ENCODE peak calls at places on chromosome 7, in seven cellular contexts. O, T, S, L, G, F and B are unnamed samples.

GRCh38 chr7:1562126-1562525 is 6.1 kb upstream of the TMEM184A start:
- DNase-seq in O (no peak), T (no peak), S (peak; percentile 32), L (no peak), G (no peak), F (no peak), B (no peak)

GRCh38 chr7:155457544-155458316 is at the start of gene EN2:
- DNase-seq in O (no peak), T (no peak), S (peak; percentile 30), L (no peak), G (no peak), F (no peak), B (no peak)

GRCh38 chr7:77281780-77282478 is 82.3 kb upstream of the FGL2 start:
- DNase-seq in O (no peak), T (no peak), S (no peak), L (no peak), G (no peak), F (no peak), B (peak; percentile 71)

GRCh38 chr7:140586517-140586916 is 54.1 kb downstream of the DENND2A start:
- DNase-seq in O (no peak), T (no peak), S (no peak), L (no peak), G (no peak), F (no peak), B (no peak)

GRCh38 chr7:74356589-74357315 is 67.5 kb downstream of the CLIP2 start:
- DNase-seq in O (no peak), T (no peak), S (no peak), L (no peak), G (peak; percentile 14), F (no peak), B (no peak)

GRCh38 chr7:90311185-90311584 is 9.9 kb downstream of the FAM237B start:
- DNase-seq in O (no peak), T (no peak), S (no peak), L (no peak), G (no peak), F (no peak), B (no peak)

GRCh38 chr7:157612664-157613561 is 276.1 kb downstream of the DNAJB6 start:
- DNase-seq in O (peak; percentile 68), T (peak; percentile 4), S (no peak), L (peak; percentile 15), G (no peak), F (no peak), B (no peak)

GRCh38 chr7:114663502-114663901 is 248.9 kb downstream of the FOXP2 start:
- DNase-seq in O (no peak), T (peak; percentile 59), S (peak; percentile 54), L (peak; percentile 64), G (peak; percentile 3), F (no peak), B (peak; percentile 69)

GRCh38 chr7:142357953-142358520 is 100.2 kb upstream of the PRSS58 start:
- DNase-seq in O (no peak), T (peak; percentile 72), S (peak; percentile 69), L (peak; percentile 38), G (peak; percentile 65), F (no peak), B (peak; percentile 84)

GRCh38 chr7:77822269-77822668 is 23.7 kb downstream of the PHTF2 start:
- DNase-seq in O (no peak), T (no peak), S (no peak), L (no peak), G (no peak), F (no peak), B (no peak)

GRCh38 chr7:156111-157007 is 36.0 kb upstream of the FAM20C start:
- DNase-seq in O (peak; percentile 36), T (no peak), S (no peak), L (no peak), G (no peak), F (no peak), B (no peak)

GRCh38 chr7:93921190-93921585 is 347 bp upstream of the GNG11 start:
- DNase-seq in O (no peak), T (no peak), S (no peak), L (no peak), G (no peak), F (no peak), B (no peak)

GRCh38 chr7:102125127-102125561 is 161.5 kb upstream of the SH2B2 start:
- DNase-seq in O (peak; percentile 60), T (peak; percentile 81), S (peak; percentile 49), L (peak; percentile 87), G (no peak), F (peak; percentile 92), B (peak; percentile 68)

GRCh38 chr7:142753366-142753765 is 4.1 kb downstream of the PRSS1 start:
- DNase-seq in O (no peak), T (no peak), S (no peak), L (no peak), G (no peak), F (no peak), B (no peak)

GRCh38 chr7:30427296-30428080 is 51.1 kb downstream of the NOD1 start:
- DNase-seq in O (no peak), T (no peak), S (no peak), L (no peak), G (no peak), F (no peak), B (no peak)

GRCh38 chr7:56106108-56107073 is at the start of gene CHCHD2:
- DNase-seq in O (peak; percentile 98), T (peak; percentile 99), S (peak; percentile 97), L (peak; percentile 98), G (peak; percentile 98), F (peak; percentile 98), B (peak; percentile 99)
- TF ChIP-seq CTCF in O (no peak), T (no peak), S (no peak), L (no peak), G (no peak), F (no peak), B (no peak)

DNA sequence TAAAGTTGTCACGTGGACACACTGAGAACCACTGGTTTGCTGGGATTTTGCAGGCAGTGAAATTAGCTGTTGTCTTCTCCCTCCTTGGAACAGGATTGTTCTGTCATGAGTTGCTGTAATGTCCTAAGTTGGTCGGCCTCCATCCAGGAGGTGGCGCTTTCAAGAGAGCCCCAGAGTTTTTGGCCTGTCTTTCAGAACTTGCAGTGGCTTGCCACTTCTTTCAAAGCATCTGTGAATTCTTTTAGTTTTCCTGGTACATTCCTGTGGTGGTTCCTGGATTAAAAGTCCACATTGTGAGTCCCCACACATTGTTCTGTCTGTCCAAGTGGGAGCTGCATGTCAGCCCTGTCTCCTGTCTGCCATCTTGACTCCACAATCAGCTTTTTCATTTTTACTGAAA is 133.8 kb downstream of the PON1 start:
- DNase-seq in O (no peak), T (no peak), S (no peak), L (no peak), G (peak; percentile 3), F (no peak), B (peak; percentile 15)
- TF ChIP-seq CTCF in O (no peak), T (peak; percentile 12), S (peak; percentile 9), L (peak; percentile 25), G (no peak), F (no peak), B (no peak)

GRCh38 chr7:43584200-43584586 is 1.3 kb downstream of the STK17A start:
- DNase-seq in O (no peak), T (peak; percentile 62), S (peak; percentile 9), L (peak; percentile 49), G (peak; percentile 66), F (no peak), B (peak; percentile 73)

GRCh38 chr7:43582503-43583423 is at the start of gene STK17A:
- DNase-seq in O (peak; percentile 95), T (peak; percentile 92), S (peak; percentile 95), L (peak; percentile 83), G (peak; percentile 90), F (peak; percentile 96), B (peak; percentile 87)

GRCh38 chr7:43585521-43585920 is 2.6 kb downstream of the STK17A start:
- DNase-seq in O (no peak), T (peak; percentile 70), S (no peak), L (no peak), G (peak; percentile 68), F (no peak), B (peak; percentile 90)

GRCh38 chr7:43586251-43586900 is 3.5 kb downstream of the STK17A start:
- DNase-seq in O (no peak), T (peak; percentile 64), S (no peak), L (no peak), G (peak; percentile 89), F (no peak), B (no peak)

DNA sequence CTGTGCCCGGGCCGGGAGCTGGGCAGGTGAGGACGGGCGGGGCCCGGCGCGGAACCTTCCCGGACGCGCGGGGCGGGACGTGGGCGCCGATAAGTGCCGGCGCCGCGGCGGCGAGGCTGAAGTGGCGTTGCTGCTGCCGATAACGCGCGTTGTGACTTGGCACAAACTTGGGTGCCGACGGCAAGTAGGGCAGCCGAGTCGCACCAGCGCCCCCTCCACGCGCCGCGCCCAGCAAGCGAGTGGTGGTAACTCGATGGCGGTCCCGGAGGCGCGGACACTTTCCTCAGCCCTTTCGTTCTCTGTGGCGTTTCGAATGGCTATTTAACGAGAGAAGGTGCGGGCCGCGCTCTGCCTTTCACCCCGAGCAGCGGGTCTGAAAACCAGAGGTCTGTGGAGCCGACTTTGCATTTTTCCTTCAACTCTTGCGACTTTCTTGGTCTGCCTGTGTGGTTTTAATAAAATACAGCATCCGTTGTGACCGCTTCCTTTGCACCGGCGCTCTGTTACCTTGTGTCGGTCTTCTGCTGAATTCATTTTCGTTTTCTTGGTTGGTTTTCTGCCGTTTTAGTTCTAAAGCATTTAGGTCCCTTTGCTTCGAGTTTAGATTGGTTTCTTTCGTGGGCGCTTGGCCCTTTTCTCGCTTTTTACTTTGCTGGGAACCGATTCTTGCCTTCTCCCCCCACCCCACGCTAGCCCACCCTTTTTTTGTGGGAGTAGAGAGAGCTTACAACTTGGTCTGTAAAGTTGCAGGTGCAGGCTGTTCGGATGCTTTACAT is 704 bp downstream of the STK17A start:
- DNase-seq in O (peak; percentile 85), T (peak; percentile 48), S (peak; percentile 81), L (no peak), G (peak; percentile 47), F (peak; percentile 82), B (peak; percentile 54)
- TF ChIP-seq CTCF in O (peak; percentile 8), T (peak; percentile 16), S (peak; percentile 26), L (peak; percentile 26), G (peak; percentile 38), F (no peak), B (peak; percentile 21)

GRCh38 chr7:151094675-151095074 is 8.4 kb downstream of the AGAP3 start:
- DNase-seq in O (no peak), T (no peak), S (no peak), L (no peak), G (no peak), F (no peak), B (no peak)

GRCh38 chr7:151091988-151092387 is 5.7 kb downstream of the AGAP3 start:
- DNase-seq in O (no peak), T (no peak), S (no peak), L (no peak), G (no peak), F (no peak), B (no peak)

GRCh38 chr7:151095123-151095797 is 9.0 kb downstream of the AGAP3 start:
- DNase-seq in O (no peak), T (no peak), S (no peak), L (no peak), G (no peak), F (no peak), B (no peak)

GRCh38 chr7:151091431-151091830 is 5.2 kb downstream of the AGAP3 start:
- DNase-seq in O (no peak), T (no peak), S (no peak), L (no peak), G (no peak), F (no peak), B (no peak)

DNA sequence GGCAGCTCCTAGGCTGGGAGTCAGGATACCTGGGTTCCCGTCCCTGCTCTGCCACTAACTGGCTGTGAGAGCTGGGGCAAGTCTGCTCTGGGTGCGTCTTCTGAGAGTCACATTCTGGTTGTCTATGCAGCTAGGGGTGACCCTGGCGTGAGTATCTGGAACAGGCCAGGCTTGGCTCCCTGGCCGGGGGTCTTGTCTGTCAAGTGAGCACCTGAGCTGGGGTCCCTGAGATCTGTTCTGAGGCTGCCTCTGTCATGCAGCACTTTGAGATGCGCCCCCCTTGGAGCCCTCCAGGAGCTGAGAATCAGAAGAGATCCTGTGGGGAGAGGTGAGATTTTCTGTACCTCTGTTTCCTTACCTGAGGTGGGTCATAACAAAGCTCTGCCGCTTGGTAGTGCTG is 7.5 kb downstream of the AGAP3 start:
- DNase-seq in O (no peak), T (no peak), S (no peak), L (no peak), G (no peak), F (no peak), B (no peak)
- TF ChIP-seq CTCF in O (no peak), T (no peak), S (no peak), L (no peak), G (no peak), F (no peak), B (no peak)